ENCODE peak calls at places on chromosomes 5 and 9, in five cellular contexts. D is stimulated activated CD8-positive, alpha-beta memory T cell treated with anti-CD3 and anti-CD28 coated beads, Interleukin-2, amount 100 ng/mL, for 1 hour; E is ovary; O is NCI-H1048; K is mucosa of gallbladder. Z is an unnamed sample.

GRCh38 chr9:126516561-126516935 is 97.2 kb upstream of the LMX1B start:
- DNase-seq in D (no peak), K (no peak), E (no peak), O (no peak), Z (no peak)

GRCh38 chr5:151016700-151017099 is 3.7 kb upstream of the GPX3 start:
- DNase-seq in D (no peak), E (no peak), O (no peak), K (peak; percentile 38), Z (no peak)

GRCh38 chr5:643811-644271 is 31.7 kb downstream of the CEP72 start:
- DNase-seq in K (peak; percentile 3), D (no peak), E (peak; percentile 25), O (no peak), Z (no peak)

GRCh38 chr9:99216073-99216472 is 5.7 kb downstream of the ALG2 start:
- DNase-seq in D (no peak), E (no peak), O (no peak), K (no peak), Z (no peak)

GRCh38 chr9:106588601-106589000 is 274.4 kb upstream of the ZNF462 start:
- DNase-seq in K (no peak), O (no peak), D (no peak), E (no peak), Z (no peak)

GRCh38 chr9:1659036-1659701 is 356.0 kb upstream of the SMARCA2 start:
- DNase-seq in D (no peak), O (no peak), K (peak; percentile 28), E (no peak), Z (no peak)

GRCh38 chr5:593511-593910 is 18.6 kb upstream of the CEP72 start:
- DNase-seq in E (no peak), K (no peak), D (no peak), O (no peak), Z (no peak)

GRCh38 chr5:91101777-91102379 is 281.2 kb downstream of the ARRDC3 start:
- DNase-seq in K (peak; percentile 64), E (peak; percentile 72), D (no peak), O (no peak), Z (peak; percentile 39)

GRCh38 chr9:116791314-116791713 is 104.2 kb downstream of the TRIM32 start:
- DNase-seq in D (no peak), O (no peak), K (no peak), E (no peak), Z (no peak)

GRCh38 chr5:131081371-131081770 is 83.7 kb downstream of the HINT1 start:
- DNase-seq in D (no peak), E (no peak), O (no peak), K (no peak), Z (no peak)

GRCh38 chr5:127998950-127999349 is 84.6 kb upstream of the SLC12A2 start:
- DNase-seq in E (no peak), D (no peak), K (no peak), O (no peak), Z (no peak)

GRCh38 chr5:37184748-37185364 is 64.3 kb downstream of the CPLANE1 start:
- DNase-seq in D (no peak), K (no peak), E (no peak), O (no peak), Z (no peak)

GRCh38 chr9:113675475-113675941 is 200.6 kb upstream of the ZNF618 start:
- DNase-seq in K (peak; percentile 62), O (no peak), D (no peak), E (peak; percentile 62), Z (no peak)

GRCh38 chr5:145775893-145776444 is 59.2 kb downstream of the PRELID2 start:
- DNase-seq in D (no peak), E (no peak), K (peak; percentile 13), O (no peak), Z (no peak)

GRCh38 chr5:73325546-73325945 is 123.0 kb downstream of the FOXD1 start:
- DNase-seq in O (no peak), D (no peak), E (no peak), K (no peak), Z (no peak)

GRCh38 chr9:83200531-83200930 is 137.6 kb upstream of the RASEF start:
- DNase-seq in K (no peak), O (no peak), D (no peak), E (no peak), Z (no peak)